ENCODE peak calls at places on chromosomes 1 and 21, in five cellular contexts. One of them, this sample, is unnamed.
A peak's percentile ranks its signal among the peaks of the same experiment; 100 is the strongest.

GRCh38 chr1:37474697-37475379 is 458 bp downstream of the ZC3H12A start:
- DNase-seq in fibroblast of lung: no peak
- DNase-seq in kidney: peak; percentile 88
- DNase-seq in PC-3: peak; percentile 18
- DNase-seq in HepG2: no peak
- DNase-seq in this sample: no peak

GRCh38 chr1:220219865-220220698 is 52.2 kb downstream of the RAB3GAP2 start:
- DNase-seq in fibroblast of lung: no peak
- DNase-seq in PC-3: no peak
- DNase-seq in HepG2: no peak
- DNase-seq in kidney: no peak
- DNase-seq in this sample: no peak

GRCh38 chr1:175530167-175530566 is 213.2 kb downstream of the TNR start:
- DNase-seq in PC-3: no peak
- DNase-seq in HepG2: no peak
- DNase-seq in fibroblast of lung: no peak
- DNase-seq in kidney: no peak
- DNase-seq in this sample: no peak

GRCh38 chr21:29238052-29238966 is 60.4 kb upstream of the BACH1 start:
- DNase-seq in PC-3: no peak
- DNase-seq in kidney: no peak
- DNase-seq in HepG2: no peak
- DNase-seq in fibroblast of lung: peak; percentile 59
- DNase-seq in this sample: no peak

GRCh38 chr1:239098400-239099037 is 287.8 kb upstream of the CHRM3 start:
- DNase-seq in PC-3: peak; percentile 19
- DNase-seq in fibroblast of lung: no peak
- DNase-seq in HepG2: no peak
- DNase-seq in kidney: no peak
- DNase-seq in this sample: no peak

GRCh38 chr1:69246721-69247120 is 321.0 kb upstream of the LRRC7 start:
- DNase-seq in PC-3: no peak
- DNase-seq in kidney: no peak
- DNase-seq in HepG2: no peak
- DNase-seq in fibroblast of lung: peak; percentile 1
- DNase-seq in this sample: no peak

GRCh38 chr1:212699839-212700596 is at the start of gene BATF3:
- DNase-seq in HepG2: no peak
- DNase-seq in fibroblast of lung: no peak
- DNase-seq in kidney: peak; percentile 90
- DNase-seq in PC-3: no peak
- DNase-seq in this sample: peak; percentile 42

GRCh38 chr1:93599479-93599878 is 82.2 kb downstream of the BCAR3 start:
- DNase-seq in HepG2: no peak
- DNase-seq in fibroblast of lung: no peak
- DNase-seq in kidney: no peak
- DNase-seq in PC-3: no peak
- DNase-seq in this sample: no peak

GRCh38 chr1:185561629-185562028 is 172.6 kb upstream of the HMCN1 start:
- DNase-seq in HepG2: no peak
- DNase-seq in fibroblast of lung: no peak
- DNase-seq in kidney: no peak
- DNase-seq in PC-3: peak; percentile 52
- DNase-seq in this sample: no peak

GRCh38 chr1:8858112-8858668 is 20.3 kb downstream of the ENO1 start:
- DNase-seq in fibroblast of lung: peak; percentile 87
- DNase-seq in HepG2: peak; percentile 83
- DNase-seq in PC-3: peak; percentile 80
- DNase-seq in kidney: no peak
- DNase-seq in this sample: no peak

GRCh38 chr1:61358770-61359455 is 276.6 kb downstream of the NFIA start:
- DNase-seq in PC-3: peak; percentile 70
- DNase-seq in fibroblast of lung: no peak
- DNase-seq in HepG2: no peak
- DNase-seq in kidney: no peak
- DNase-seq in this sample: no peak

GRCh38 chr1:200323856-200324400 is 85.9 kb downstream of the ZNF281 start:
- DNase-seq in kidney: no peak
- DNase-seq in HepG2: no peak
- DNase-seq in fibroblast of lung: peak; percentile 32
- DNase-seq in PC-3: peak; percentile 55
- DNase-seq in this sample: no peak

GRCh38 chr1:2194319-2194897 is at the start of gene FAAP20:
- DNase-seq in HepG2: peak; percentile 24
- DNase-seq in fibroblast of lung: peak; percentile 70
- DNase-seq in kidney: peak; percentile 87
- DNase-seq in PC-3: peak; percentile 72
- DNase-seq in this sample: no peak

GRCh38 chr1:234842726-234843641 is 233.0 kb upstream of the IRF2BP2 start:
- DNase-seq in PC-3: no peak
- DNase-seq in fibroblast of lung: no peak
- DNase-seq in HepG2: no peak
- DNase-seq in kidney: peak; percentile 58
- DNase-seq in this sample: no peak

GRCh38 chr21:29018540-29018939 is 609 bp downstream of the RWDD2B start:
- DNase-seq in PC-3: peak; percentile 20
- DNase-seq in fibroblast of lung: peak; percentile 20
- DNase-seq in kidney: no peak
- DNase-seq in HepG2: no peak
- DNase-seq in this sample: no peak

GRCh38 chr1:243763806-243764205 is 86.2 kb downstream of the AKT3 start:
- DNase-seq in PC-3: no peak
- DNase-seq in fibroblast of lung: no peak
- DNase-seq in kidney: no peak
- DNase-seq in HepG2: no peak
- DNase-seq in this sample: no peak

DNA sequence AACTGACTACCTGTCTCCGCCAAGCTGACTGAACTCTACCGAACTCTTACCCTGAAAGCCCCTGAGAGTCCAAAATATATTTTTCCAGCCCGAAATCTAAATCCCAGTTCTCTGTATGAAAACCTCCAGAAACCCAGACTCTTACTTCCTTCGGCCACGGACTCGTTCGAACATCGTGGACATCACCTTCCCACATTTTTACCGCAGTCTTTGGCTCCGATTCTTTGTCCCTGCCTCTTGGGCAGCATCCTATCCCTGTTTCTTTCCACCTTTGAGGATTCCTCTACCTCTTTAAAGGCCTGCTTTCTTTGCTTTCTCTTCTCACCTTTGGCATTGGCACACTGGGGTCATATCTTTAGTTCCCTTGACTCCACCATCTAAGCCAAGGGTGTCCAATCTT is 914 bp upstream of the USP24 start:
- DNase-seq in fibroblast of lung: no peak
- DNase-seq in kidney: no peak
- DNase-seq in PC-3: no peak
- DNase-seq in HepG2: no peak
- DNase-seq in this sample: peak; percentile 21
- H3K9ac ChIP-seq in fibroblast of lung: peak overlapping the region; percentile 94
- H3K9ac ChIP-seq in kidney: peak overlapping the region; percentile 72
- H3K9ac ChIP-seq in PC-3: peak overlapping the region; percentile 92
- H3K9ac ChIP-seq in HepG2: peak overlapping the region; percentile 97
- H3K9ac ChIP-seq in this sample: peak overlapping the region; percentile 96

GRCh38 chr1:201468501-201468843 is 516 bp downstream of the PHLDA3 start:
- DNase-seq in fibroblast of lung: no peak
- DNase-seq in HepG2: no peak
- DNase-seq in kidney: peak; percentile 79
- DNase-seq in PC-3: peak; percentile 67
- DNase-seq in this sample: no peak
- H3K9ac ChIP-seq in fibroblast of lung: peak overlapping the region; percentile 90
- H3K9ac ChIP-seq in HepG2: peak overlapping the region; percentile 87
- H3K9ac ChIP-seq in kidney: peak overlapping the region; percentile 22
- H3K9ac ChIP-seq in PC-3: peak overlapping the region; percentile 70
- H3K9ac ChIP-seq in this sample: peak overlapping the region; percentile 81

GRCh38 chr21:43808832-43809251 is 19.5 kb downstream of the RRP1 start:
- DNase-seq in HepG2: no peak
- DNase-seq in PC-3: no peak
- DNase-seq in kidney: peak; percentile 65
- DNase-seq in fibroblast of lung: no peak
- DNase-seq in this sample: no peak

GRCh38 chr21:43810505-43811261 is 21.3 kb downstream of the RRP1 start:
- DNase-seq in HepG2: peak; percentile 75
- DNase-seq in kidney: peak; percentile 93
- DNase-seq in fibroblast of lung: peak; percentile 55
- DNase-seq in PC-3: peak; percentile 88
- DNase-seq in this sample: peak; percentile 96

GRCh38 chr21:43811262-43812105 is 22.1 kb downstream of the RRP1 start:
- DNase-seq in fibroblast of lung: no peak
- DNase-seq in kidney: peak; percentile 69
- DNase-seq in HepG2: no peak
- DNase-seq in PC-3: no peak
- DNase-seq in this sample: no peak

GRCh38 chr21:43809346-43809799 is 20.0 kb downstream of the RRP1 start:
- DNase-seq in HepG2: no peak
- DNase-seq in fibroblast of lung: no peak
- DNase-seq in kidney: peak; percentile 74
- DNase-seq in PC-3: no peak
- DNase-seq in this sample: no peak

DNA sequence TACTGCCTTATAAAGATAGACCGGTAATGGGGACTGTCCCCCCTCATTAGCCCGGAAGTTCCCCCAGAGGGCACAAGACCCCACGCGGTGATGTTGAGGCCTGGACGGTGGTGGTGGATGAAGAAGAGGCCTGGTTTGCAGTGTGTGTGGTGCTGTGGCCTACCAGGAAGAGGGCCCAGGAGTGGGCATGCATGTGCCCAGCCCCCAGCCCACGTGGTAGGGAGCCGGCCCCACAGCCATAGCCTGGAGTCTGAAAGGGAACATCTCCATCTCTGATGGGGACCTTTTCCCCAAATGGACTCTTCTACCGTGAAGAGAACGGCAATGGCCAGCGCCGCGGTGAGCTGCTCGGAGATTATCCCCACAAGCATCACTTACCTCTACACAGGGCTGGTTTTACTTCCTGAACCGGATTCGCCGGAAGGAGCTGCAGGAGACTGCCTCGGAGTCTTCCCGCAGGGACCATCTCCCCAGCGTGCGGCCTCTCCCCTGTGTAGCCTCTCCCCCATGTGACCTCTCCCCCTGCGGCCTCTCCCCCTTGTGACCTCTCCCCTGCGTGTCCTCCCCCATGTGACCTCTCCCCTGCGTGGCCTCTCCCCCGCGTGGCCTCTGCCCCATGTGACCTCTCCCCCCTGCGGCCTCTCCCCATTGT is 20.6 kb downstream of the RRP1 start:
- DNase-seq in PC-3: no peak
- DNase-seq in fibroblast of lung: no peak
- DNase-seq in HepG2: no peak
- DNase-seq in kidney: peak; percentile 73
- DNase-seq in this sample: no peak
- H3K9ac ChIP-seq in PC-3: no peak overlapping the region
- H3K9ac ChIP-seq in fibroblast of lung: no peak overlapping the region
- H3K9ac ChIP-seq in HepG2: no peak overlapping the region
- H3K9ac ChIP-seq in kidney: no peak overlapping the region
- H3K9ac ChIP-seq in this sample: no peak overlapping the region

GRCh38 chr1:207052736-207053545 is at the start of gene PFKFB2:
- DNase-seq in fibroblast of lung: peak; percentile 95
- DNase-seq in HepG2: peak; percentile 99
- DNase-seq in PC-3: peak; percentile 100
- DNase-seq in kidney: peak; percentile 99
- DNase-seq in this sample: peak; percentile 100
- H3K9ac ChIP-seq in fibroblast of lung: peak within 1 kb of the TSS; percentile 69
- H3K9ac ChIP-seq in HepG2: peak within 1 kb of the TSS; percentile 94
- H3K9ac ChIP-seq in PC-3: peak within 1 kb of the TSS; percentile 95
- H3K9ac ChIP-seq in kidney: peak within 1 kb of the TSS; percentile 97
- H3K9ac ChIP-seq in this sample: peak within 1 kb of the TSS; percentile 99

GRCh38 chr21:33362044-33362555 is 37.3 kb downstream of the IFNAR1 start:
- DNase-seq in PC-3: peak; percentile 36
- DNase-seq in HepG2: no peak
- DNase-seq in fibroblast of lung: no peak
- DNase-seq in kidney: no peak
- DNase-seq in this sample: peak; percentile 64
- H3K9ac ChIP-seq in PC-3: peak overlapping the region; percentile 30
- H3K9ac ChIP-seq in HepG2: no peak overlapping the region
- H3K9ac ChIP-seq in fibroblast of lung: no peak overlapping the region
- H3K9ac ChIP-seq in kidney: no peak overlapping the region
- H3K9ac ChIP-seq in this sample: no peak overlapping the region

DNA sequence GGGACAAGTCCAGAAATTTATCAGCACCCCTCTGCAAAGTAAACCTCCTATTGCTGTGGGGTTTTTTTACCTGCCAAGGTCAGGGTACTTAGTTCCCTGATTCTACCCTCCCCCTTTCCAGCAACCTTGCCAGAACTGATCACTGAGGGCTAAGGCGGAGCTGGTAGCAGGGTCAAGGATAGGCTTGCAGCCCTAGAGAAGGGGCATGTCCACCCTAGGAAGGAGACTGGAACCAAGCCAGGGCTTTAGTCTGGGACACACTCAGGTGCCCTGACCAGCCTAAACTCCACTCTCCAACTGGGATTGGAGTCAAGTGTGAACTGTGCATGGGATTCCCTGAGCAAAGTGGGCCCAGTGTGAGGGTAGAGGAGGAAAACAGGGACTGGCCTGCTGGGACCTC is 6.5 kb upstream of the SLC26A9 start:
- DNase-seq in fibroblast of lung: no peak
- DNase-seq in HepG2: no peak
- DNase-seq in kidney: no peak
- DNase-seq in PC-3: no peak
- DNase-seq in this sample: no peak
- H3K9ac ChIP-seq in fibroblast of lung: no peak overlapping the region
- H3K9ac ChIP-seq in HepG2: no peak overlapping the region
- H3K9ac ChIP-seq in kidney: no peak overlapping the region
- H3K9ac ChIP-seq in PC-3: no peak overlapping the region
- H3K9ac ChIP-seq in this sample: no peak overlapping the region

GRCh38 chr1:67766117-67766978 is 66.9 kb downstream of the GNG12 start:
- DNase-seq in kidney: no peak
- DNase-seq in PC-3: peak; percentile 62
- DNase-seq in HepG2: no peak
- DNase-seq in fibroblast of lung: peak; percentile 82
- DNase-seq in this sample: peak; percentile 62

GRCh38 chr1:67769633-67770256 is 63.5 kb downstream of the GNG12 start:
- DNase-seq in fibroblast of lung: no peak
- DNase-seq in kidney: no peak
- DNase-seq in PC-3: no peak
- DNase-seq in HepG2: no peak
- DNase-seq in this sample: no peak

GRCh38 chr1:67768480-67768879 is 64.8 kb downstream of the GNG12 start:
- DNase-seq in kidney: no peak
- DNase-seq in PC-3: no peak
- DNase-seq in fibroblast of lung: no peak
- DNase-seq in HepG2: no peak
- DNase-seq in this sample: no peak

GRCh38 chr1:67764674-67765073 is 68.6 kb downstream of the GNG12 start:
- DNase-seq in fibroblast of lung: no peak
- DNase-seq in HepG2: no peak
- DNase-seq in PC-3: no peak
- DNase-seq in kidney: no peak
- DNase-seq in this sample: no peak

GRCh38 chr1:67767103-67767502 is 66.2 kb downstream of the GNG12 start:
- DNase-seq in PC-3: no peak
- DNase-seq in fibroblast of lung: no peak
- DNase-seq in kidney: no peak
- DNase-seq in HepG2: no peak
- DNase-seq in this sample: no peak
- H3K9ac ChIP-seq in PC-3: no peak overlapping the region
- H3K9ac ChIP-seq in fibroblast of lung: no peak overlapping the region
- H3K9ac ChIP-seq in kidney: no peak overlapping the region
- H3K9ac ChIP-seq in HepG2: no peak overlapping the region
- H3K9ac ChIP-seq in this sample: no peak overlapping the region

This sample was measured in colonic mucosa.